ENCODE peak calls at places on chromosome 21, in four cellular contexts. V, W, A and C are unnamed samples.

GRCh38 chr21:34888569-34889286 is 160.4 kb downstream of the RUNX1 start:
- DNase-seq in V (peak; percentile 60), W (peak; percentile 93), A (peak; percentile 94), C (peak; percentile 72)

GRCh38 chr21:28975401-28975800 is 17.3 kb downstream of the LTN1 start:
- DNase-seq in V (no peak), W (no peak), A (no peak), C (no peak)

GRCh38 chr21:27476696-27477095 is 509.8 kb upstream of the ADAMTS5 start:
- DNase-seq in V (no peak), W (no peak), A (no peak), C (no peak)

GRCh38 chr21:30227633-30228404 is 11.9 kb upstream of the CLDN8 start:
- DNase-seq in V (no peak), W (no peak), A (no peak), C (no peak)

GRCh38 chr21:40839551-40839950 is 7.4 kb downstream of the DSCAM start:
- DNase-seq in V (no peak), W (no peak), A (no peak), C (no peak)

GRCh38 chr21:27171704-27172103 is 204.8 kb upstream of the ADAMTS5 start:
- DNase-seq in V (no peak), W (no peak), A (no peak), C (no peak)

GRCh38 chr21:39097981-39098380 is 85.3 kb downstream of the PSMG1 start:
- DNase-seq in V (no peak), W (no peak), A (no peak), C (no peak)

GRCh38 chr21:40548134-40548533 is 298.8 kb downstream of the DSCAM start:
- DNase-seq in V (no peak), W (no peak), A (no peak), C (no peak)

GRCh38 chr21:31342328-31342727 is 1.7 kb downstream of the TIAM1 start:
- DNase-seq in V (no peak), W (no peak), A (no peak), C (peak; percentile 6)

GRCh38 chr21:39972976-39973375 is 105.7 kb downstream of the PCP4 start:
- DNase-seq in V (no peak), W (no peak), A (no peak), C (no peak)

GRCh38 chr21:33434770-33435360 is 31.7 kb downstream of the IFNGR2 start:
- DNase-seq in V (no peak), W (no peak), A (no peak), C (peak; percentile 60)

GRCh38 chr21:31612889-31613785 is 46.4 kb upstream of the SOD1 start:
- DNase-seq in V (no peak), W (no peak), A (no peak), C (no peak)

GRCh38 chr21:43609501-43610340 is 49.6 kb downstream of the HSF2BP start:
- DNase-seq in V (no peak), W (peak; percentile 51), A (no peak), C (no peak)

GRCh38 chr21:45768741-45769049 is 125.2 kb downstream of the PCBP3 start:
- DNase-seq in V (no peak), W (no peak), A (no peak), C (no peak)

GRCh38 chr21:14120091-14120734 is 90.5 kb downstream of the LIPI start:
- DNase-seq in V (no peak), W (peak; percentile 81), A (no peak), C (peak; percentile 57)

GRCh38 chr21:31866077-31866511 is 6.7 kb upstream of the HUNK start:
- DNase-seq in V (peak; percentile 52), W (peak; percentile 92), A (peak; percentile 91), C (peak; percentile 73)

GRCh38 chr21:43836616-43837015 is 28.4 kb upstream of the AGPAT3 start:
- DNase-seq in V (no peak), W (no peak), A (no peak), C (no peak)

GRCh38 chr21:45156459-45156858 is 82.1 kb downstream of the ADARB1 start:
- DNase-seq in V (no peak), W (no peak), A (no peak), C (no peak)

GRCh38 chr21:26170471-26171309 is at the start of gene APP:
- DNase-seq in V (peak; percentile 83), W (peak; percentile 87), A (peak; percentile 90), C (no peak)
- H3K4me3 ChIP-seq in V (peak within 1 kb of the TSS; percentile 85), W (peak within 1 kb of the TSS; percentile 80), A (peak within 1 kb of the TSS; percentile 77), C (no peak within 1 kb of the TSS)

DNA sequence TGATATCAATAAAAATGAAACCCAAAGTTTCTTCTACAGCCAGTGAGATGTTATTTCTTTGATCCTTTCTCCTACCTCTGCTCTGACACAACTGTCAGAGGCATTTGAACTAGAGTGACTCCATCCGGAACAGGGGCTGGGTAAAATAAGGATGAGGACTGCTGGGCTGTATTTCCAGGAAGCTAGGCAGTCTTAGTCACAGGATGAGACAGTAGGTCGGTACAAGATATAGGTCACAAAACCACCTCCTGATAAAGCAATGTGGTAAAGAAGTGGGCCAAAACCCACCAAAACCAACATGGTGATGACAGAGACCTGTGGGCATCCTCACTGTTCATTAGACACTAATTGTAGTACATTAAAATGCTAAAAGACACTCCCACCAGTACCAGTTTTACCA is 96.5 kb downstream of the GABPA start:
- DNase-seq in V (no peak), W (no peak), A (no peak), C (no peak)
- H3K4me3 ChIP-seq in V (no peak overlapping the region), W (no peak overlapping the region), A (no peak overlapping the region), C (no peak overlapping the region)

DNA sequence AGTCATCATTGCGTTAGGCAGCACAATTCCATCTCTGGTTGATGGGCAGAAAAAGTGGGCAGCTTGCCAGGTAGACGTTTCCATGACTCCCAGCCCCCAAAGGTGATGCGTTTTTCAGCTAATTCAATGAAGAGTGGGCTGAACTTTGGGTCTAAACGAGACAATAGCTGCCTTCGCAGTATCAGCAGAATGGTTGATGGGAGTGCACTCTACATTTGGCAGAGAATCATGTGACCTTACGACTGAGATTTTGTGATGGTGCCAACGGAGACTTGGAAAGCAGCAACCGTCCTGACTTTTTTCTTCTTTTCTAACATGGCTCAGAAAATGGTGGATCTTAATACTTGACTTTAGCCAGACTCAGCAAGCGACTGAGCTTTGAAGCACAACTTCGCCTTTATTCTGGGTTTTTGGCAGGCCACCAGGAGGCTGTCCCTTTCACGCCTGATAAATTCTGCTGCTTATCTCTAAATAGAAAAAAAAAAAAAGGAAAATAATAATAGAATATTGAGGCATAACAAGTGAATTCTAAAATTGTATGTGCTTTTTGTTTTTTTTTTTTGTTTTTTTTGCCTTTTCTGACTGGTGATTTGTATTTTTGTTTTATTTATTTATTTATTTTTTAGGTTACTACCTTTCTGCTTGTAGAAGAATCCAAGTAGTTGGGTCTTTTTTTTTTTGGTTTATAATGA is 804.8 kb downstream of the USP25 start:
- DNase-seq in V (no peak), W (peak; percentile 77), A (peak; percentile 85), C (no peak)
- H3K4me3 ChIP-seq in V (no peak overlapping the region), W (no peak overlapping the region), A (peak overlapping the region; percentile 74), C (no peak overlapping the region)

DNA sequence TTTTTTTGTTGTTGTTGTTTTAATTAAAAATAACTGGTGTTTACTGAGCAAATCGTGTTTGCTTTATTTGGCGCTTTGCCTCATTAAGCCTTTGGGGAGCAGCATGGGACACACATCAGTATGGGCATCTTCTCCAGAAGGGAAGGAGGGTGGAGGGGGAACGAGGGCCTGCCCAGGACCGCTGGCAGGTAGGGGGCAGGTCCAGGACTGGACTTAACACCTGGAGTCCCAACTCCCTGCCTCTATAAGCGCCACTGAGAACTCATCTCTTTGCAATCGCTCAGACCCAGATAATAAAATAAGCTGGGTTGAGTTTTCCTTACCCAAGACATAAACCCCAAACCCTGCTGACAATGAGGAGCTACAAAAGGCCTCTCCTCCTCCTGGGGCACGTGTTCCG is 15.1 kb downstream of the ABCG1 start:
- DNase-seq in V (no peak), W (no peak), A (peak; percentile 41), C (no peak)
- H3K4me3 ChIP-seq in V (peak overlapping the region; percentile 49), W (no peak overlapping the region), A (peak overlapping the region; percentile 70), C (peak overlapping the region; percentile 61)

GRCh38 chr21:36431252-36431651 is 46.1 kb downstream of the CHAF1B start:
- DNase-seq in V (no peak), W (no peak), A (no peak), C (no peak)
- H3K4me3 ChIP-seq in V (no peak overlapping the region), W (no peak overlapping the region), A (peak overlapping the region; percentile 63), C (no peak overlapping the region)

GRCh38 chr21:42515708-42516502 is 2.3 kb downstream of the SLC37A1 start:
- DNase-seq in V (no peak), W (no peak), A (no peak), C (no peak)
- H3K4me3 ChIP-seq in V (no peak overlapping the region), W (no peak overlapping the region), A (no peak overlapping the region), C (peak overlapping the region; percentile 97)

DNA sequence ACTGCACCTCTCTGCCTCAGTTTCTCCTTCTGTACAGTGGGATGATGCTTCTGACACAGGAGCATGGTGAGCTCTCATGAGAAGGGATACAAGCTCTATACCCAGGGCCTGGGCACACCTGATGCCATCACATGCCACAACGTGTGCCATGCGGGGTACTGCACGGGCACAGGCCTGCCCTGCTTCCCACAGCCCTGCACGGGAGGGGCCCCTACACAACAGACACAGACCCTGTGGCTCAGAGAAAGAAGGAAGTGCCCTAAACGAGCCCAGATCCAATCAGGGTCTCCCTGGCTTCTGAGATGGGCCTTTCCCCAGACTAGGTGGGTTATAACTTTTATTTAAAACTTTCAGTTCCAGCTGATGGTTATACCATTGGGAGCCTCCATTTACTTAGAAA is 24.6 kb downstream of the C2CD2 start:
- DNase-seq in V (no peak), W (no peak), A (no peak), C (peak; percentile 16)
- H3K4me3 ChIP-seq in V (no peak overlapping the region), W (no peak overlapping the region), A (no peak overlapping the region), C (no peak overlapping the region)